ENCODE peak calls at places on chromosome 19, in seven cellular contexts. One of them, this sample, is unnamed.
A peak's percentile ranks its signal among the peaks of the same experiment; 100 is the strongest.

GRCh38 chr19:8001651-8001994 is 3.8 kb downstream of the ELAVL1 start:
- DNase-seq in heart left ventricle: no peak
- DNase-seq in adrenal gland: no peak
- DNase-seq in small intestine: no peak
- DNase-seq in left ventricle myocardium inferior: no peak
- DNase-seq in thoracic aorta: no peak
- DNase-seq in tibial nerve: no peak
- DNase-seq in this sample: no peak

GRCh38 chr19:57068921-57069697 is 50.7 kb upstream of the USP29 start:
- DNase-seq in heart left ventricle: no peak
- DNase-seq in adrenal gland: peak; percentile 85
- DNase-seq in small intestine: no peak
- DNase-seq in left ventricle myocardium inferior: no peak
- DNase-seq in thoracic aorta: no peak
- DNase-seq in tibial nerve: no peak
- DNase-seq in this sample: peak; percentile 29

GRCh38 chr19:49645592-49645991 is 3.6 kb downstream of the SCAF1 start:
- DNase-seq in heart left ventricle: no peak
- DNase-seq in adrenal gland: no peak
- DNase-seq in small intestine: no peak
- DNase-seq in left ventricle myocardium inferior: no peak
- DNase-seq in thoracic aorta: no peak
- DNase-seq in tibial nerve: no peak
- DNase-seq in this sample: peak; percentile 38

GRCh38 chr19:37995346-37995745 is 88.3 kb downstream of the SIPA1L3 start:
- DNase-seq in heart left ventricle: no peak
- DNase-seq in adrenal gland: no peak
- DNase-seq in small intestine: no peak
- DNase-seq in left ventricle myocardium inferior: no peak
- DNase-seq in thoracic aorta: no peak
- DNase-seq in tibial nerve: no peak
- DNase-seq in this sample: no peak

GRCh38 chr19:33394006-33394722 is 20.7 kb downstream of the CEBPG start:
- DNase-seq in heart left ventricle: no peak
- DNase-seq in adrenal gland: peak; percentile 33
- DNase-seq in small intestine: no peak
- DNase-seq in left ventricle myocardium inferior: peak; percentile 57
- DNase-seq in thoracic aorta: no peak
- DNase-seq in tibial nerve: peak; percentile 57
- DNase-seq in this sample: peak; percentile 58

GRCh38 chr19:53422551-53422950 is 9.2 kb upstream of the ZNF761 start:
- DNase-seq in heart left ventricle: no peak
- DNase-seq in adrenal gland: no peak
- DNase-seq in small intestine: no peak
- DNase-seq in left ventricle myocardium inferior: no peak
- DNase-seq in thoracic aorta: no peak
- DNase-seq in tibial nerve: no peak
- DNase-seq in this sample: no peak

GRCh38 chr19:13043285-13043684 is 48.0 kb downstream of the NFIX start:
- DNase-seq in heart left ventricle: no peak
- DNase-seq in adrenal gland: no peak
- DNase-seq in small intestine: no peak
- DNase-seq in left ventricle myocardium inferior: no peak
- DNase-seq in thoracic aorta: no peak
- DNase-seq in tibial nerve: no peak
- DNase-seq in this sample: no peak

GRCh38 chr19:40305403-40305802 is 20.3 kb upstream of the AKT2 start:
- DNase-seq in heart left ventricle: peak; percentile 82
- DNase-seq in adrenal gland: peak; percentile 84
- DNase-seq in small intestine: peak; percentile 84
- DNase-seq in left ventricle myocardium inferior: peak; percentile 56
- DNase-seq in thoracic aorta: no peak
- DNase-seq in tibial nerve: no peak
- DNase-seq in this sample: peak; percentile 87

GRCh38 chr19:8335343-8336071 is 7.6 kb downstream of the KANK3 start:
- DNase-seq in heart left ventricle: no peak
- DNase-seq in adrenal gland: no peak
- DNase-seq in small intestine: no peak
- DNase-seq in left ventricle myocardium inferior: no peak
- DNase-seq in thoracic aorta: no peak
- DNase-seq in tibial nerve: no peak
- DNase-seq in this sample: peak; percentile 89

GRCh38 chr19:6233051-6233826 is 46.5 kb downstream of the MLLT1 start:
- DNase-seq in heart left ventricle: peak; percentile 89
- DNase-seq in adrenal gland: peak; percentile 67
- DNase-seq in small intestine: peak; percentile 46
- DNase-seq in left ventricle myocardium inferior: peak; percentile 78
- DNase-seq in thoracic aorta: peak; percentile 50
- DNase-seq in tibial nerve: no peak
- DNase-seq in this sample: peak; percentile 50

GRCh38 chr19:12783849-12784393 is 7.4 kb upstream of the JUNB start:
- DNase-seq in heart left ventricle: peak; percentile 82
- DNase-seq in adrenal gland: peak; percentile 71
- DNase-seq in small intestine: peak; percentile 37
- DNase-seq in left ventricle myocardium inferior: peak; percentile 70
- DNase-seq in thoracic aorta: no peak
- DNase-seq in tibial nerve: no peak
- DNase-seq in this sample: peak; percentile 59

GRCh38 chr19:54191671-54192453 is 754 bp downstream of the TSEN34 start:
- DNase-seq in heart left ventricle: no peak
- DNase-seq in adrenal gland: no peak
- DNase-seq in small intestine: no peak
- DNase-seq in left ventricle myocardium inferior: no peak
- DNase-seq in thoracic aorta: no peak
- DNase-seq in tibial nerve: no peak
- DNase-seq in this sample: no peak

GRCh38 chr19:42697884-42698283 is 42.4 kb downstream of the PSG3 start:
- DNase-seq in heart left ventricle: no peak
- DNase-seq in adrenal gland: no peak
- DNase-seq in small intestine: no peak
- DNase-seq in left ventricle myocardium inferior: no peak
- DNase-seq in thoracic aorta: no peak
- DNase-seq in tibial nerve: no peak
- DNase-seq in this sample: peak; percentile 10

GRCh38 chr19:5292843-5293606 is 47.6 kb downstream of the PTPRS start:
- DNase-seq in heart left ventricle: peak; percentile 60
- DNase-seq in adrenal gland: peak; percentile 68
- DNase-seq in small intestine: no peak
- DNase-seq in left ventricle myocardium inferior: peak; percentile 64
- DNase-seq in thoracic aorta: peak; percentile 17
- DNase-seq in tibial nerve: peak; percentile 49
- DNase-seq in this sample: peak; percentile 100

GRCh38 chr19:57887195-57887941 is 1.5 kb downstream of the ZNF814 start:
- DNase-seq in heart left ventricle: no peak
- DNase-seq in adrenal gland: peak; percentile 49
- DNase-seq in small intestine: peak; percentile 78
- DNase-seq in left ventricle myocardium inferior: no peak
- DNase-seq in thoracic aorta: no peak
- DNase-seq in tibial nerve: no peak
- DNase-seq in this sample: peak; percentile 49

GRCh38 chr19:3028305-3029069 is 593 bp downstream of the TLE2 start:
- DNase-seq in heart left ventricle: no peak
- DNase-seq in adrenal gland: no peak
- DNase-seq in small intestine: peak; percentile 23
- DNase-seq in left ventricle myocardium inferior: no peak
- DNase-seq in thoracic aorta: no peak
- DNase-seq in tibial nerve: no peak
- DNase-seq in this sample: peak; percentile 87

GRCh38 chr19:16025108-16026101 is 50.9 kb upstream of the TPM4 start:
- DNase-seq in heart left ventricle: no peak
- DNase-seq in adrenal gland: peak; percentile 78
- DNase-seq in small intestine: peak; percentile 66
- DNase-seq in left ventricle myocardium inferior: no peak
- DNase-seq in thoracic aorta: no peak
- DNase-seq in tibial nerve: no peak
- DNase-seq in this sample: peak; percentile 61

GRCh38 chr19:36686365-36687213 is 823 bp upstream of the ZNF567 start:
- DNase-seq in heart left ventricle: no peak
- DNase-seq in adrenal gland: peak; percentile 45
- DNase-seq in small intestine: peak; percentile 3
- DNase-seq in left ventricle myocardium inferior: no peak
- DNase-seq in thoracic aorta: no peak
- DNase-seq in tibial nerve: no peak
- DNase-seq in this sample: peak; percentile 40

GRCh38 chr19:5186293-5187050 is 154.1 kb downstream of the PTPRS start:
- DNase-seq in heart left ventricle: no peak
- DNase-seq in adrenal gland: no peak
- DNase-seq in small intestine: no peak
- DNase-seq in left ventricle myocardium inferior: no peak
- DNase-seq in thoracic aorta: no peak
- DNase-seq in tibial nerve: no peak
- DNase-seq in this sample: no peak

GRCh38 chr19:21147540-21147939 is 5.7 kb downstream of the ZNF431 start:
- DNase-seq in heart left ventricle: no peak
- DNase-seq in adrenal gland: no peak
- DNase-seq in small intestine: no peak
- DNase-seq in left ventricle myocardium inferior: no peak
- DNase-seq in thoracic aorta: no peak
- DNase-seq in tibial nerve: no peak
- DNase-seq in this sample: no peak

GRCh38 chr19:39038098-39038497 is 5.7 kb upstream of the FBXO27 start:
- DNase-seq in heart left ventricle: no peak
- DNase-seq in adrenal gland: peak; percentile 35
- DNase-seq in small intestine: peak; percentile 80
- DNase-seq in left ventricle myocardium inferior: no peak
- DNase-seq in thoracic aorta: no peak
- DNase-seq in tibial nerve: no peak
- DNase-seq in this sample: peak; percentile 77

GRCh38 chr19:37979547-37980082 is 72.6 kb downstream of the SIPA1L3 start:
- DNase-seq in heart left ventricle: no peak
- DNase-seq in adrenal gland: no peak
- DNase-seq in small intestine: peak; percentile 65
- DNase-seq in left ventricle myocardium inferior: no peak
- DNase-seq in thoracic aorta: no peak
- DNase-seq in tibial nerve: no peak
- DNase-seq in this sample: no peak

GRCh38 chr19:40588110-40588854 is 11.6 kb downstream of the SHKBP1 start:
- DNase-seq in heart left ventricle: no peak
- DNase-seq in adrenal gland: no peak
- DNase-seq in small intestine: no peak
- DNase-seq in left ventricle myocardium inferior: no peak
- DNase-seq in thoracic aorta: no peak
- DNase-seq in tibial nerve: no peak
- DNase-seq in this sample: no peak

DNA sequence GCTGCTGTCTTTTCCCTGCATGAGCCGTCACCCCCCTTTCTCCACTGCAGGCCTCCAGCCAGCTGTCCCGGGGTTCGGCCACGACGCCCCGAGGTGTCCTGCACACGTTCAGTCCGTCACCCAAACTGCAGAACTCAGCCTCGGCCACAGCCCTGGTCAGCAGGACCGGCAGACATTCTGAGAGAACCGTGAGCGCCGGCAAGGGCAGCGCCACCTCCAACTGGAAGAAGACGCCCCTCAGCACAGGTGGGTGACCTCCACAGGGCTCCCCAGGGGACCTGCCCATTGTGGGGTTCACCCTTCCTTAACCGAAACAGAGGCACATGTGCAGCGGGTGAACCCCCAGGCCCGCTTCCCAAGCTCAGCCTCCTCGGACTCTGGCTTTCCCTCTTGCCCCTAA is 13.1 kb downstream of the TSSK6 start:
- DNase-seq in heart left ventricle: no peak
- DNase-seq in adrenal gland: no peak
- DNase-seq in small intestine: no peak
- DNase-seq in left ventricle myocardium inferior: no peak
- DNase-seq in thoracic aorta: no peak
- DNase-seq in tibial nerve: no peak
- DNase-seq in this sample: no peak
- H3K36me3 ChIP-seq in heart left ventricle: peaks cover 96% of the 10 kb centered on the region
- H3K36me3 ChIP-seq in adrenal gland: no peaks in the 10 kb centered on the region
- H3K36me3 ChIP-seq in small intestine: peaks cover 49% of the 10 kb centered on the region
- H3K36me3 ChIP-seq in left ventricle myocardium inferior: peaks cover 97% of the 10 kb centered on the region
- H3K36me3 ChIP-seq in thoracic aorta: peaks cover 55% of the 10 kb centered on the region
- H3K36me3 ChIP-seq in tibial nerve: peaks cover 31% of the 10 kb centered on the region
- H3K36me3 ChIP-seq in this sample: peaks cover 29% of the 10 kb centered on the region

GRCh38 chr19:46492841-46493235 is 2.8 kb downstream of the PNMA8B start:
- DNase-seq in heart left ventricle: no peak
- DNase-seq in adrenal gland: peak; percentile 61
- DNase-seq in small intestine: no peak
- DNase-seq in left ventricle myocardium inferior: no peak
- DNase-seq in thoracic aorta: no peak
- DNase-seq in tibial nerve: no peak
- DNase-seq in this sample: peak; percentile 83
- H3K27me3 ChIP-seq in heart left ventricle: peaks cover 50% of the 10 kb centered on the region
- H3K27me3 ChIP-seq in adrenal gland: no peaks in the 10 kb centered on the region
- H3K27me3 ChIP-seq in small intestine: peaks cover 37% of the 10 kb centered on the region
- H3K27me3 ChIP-seq in left ventricle myocardium inferior: peaks cover 79% of the 10 kb centered on the region
- H3K27me3 ChIP-seq in thoracic aorta: no peaks in the 10 kb centered on the region
- H3K27me3 ChIP-seq in tibial nerve: peaks cover 75% of the 10 kb centered on the region
- H3K27me3 ChIP-seq in this sample: peaks cover 67% of the 10 kb centered on the region

GRCh38 chr19:46306501-46306900 is 9.7 kb downstream of the HIF3A start:
- DNase-seq in heart left ventricle: no peak
- DNase-seq in adrenal gland: no peak
- DNase-seq in small intestine: no peak
- DNase-seq in left ventricle myocardium inferior: no peak
- DNase-seq in thoracic aorta: no peak
- DNase-seq in tibial nerve: no peak
- DNase-seq in this sample: no peak

GRCh38 chr19:46303702-46304397 is 7.0 kb downstream of the HIF3A start:
- DNase-seq in heart left ventricle: peak; percentile 80
- DNase-seq in adrenal gland: peak; percentile 62
- DNase-seq in small intestine: peak; percentile 98
- DNase-seq in left ventricle myocardium inferior: peak; percentile 63
- DNase-seq in thoracic aorta: no peak
- DNase-seq in tibial nerve: no peak
- DNase-seq in this sample: peak; percentile 99

GRCh38 chr19:46299695-46300094 is 2.9 kb downstream of the HIF3A start:
- DNase-seq in heart left ventricle: no peak
- DNase-seq in adrenal gland: peak; percentile 6
- DNase-seq in small intestine: peak; percentile 26
- DNase-seq in left ventricle myocardium inferior: no peak
- DNase-seq in thoracic aorta: no peak
- DNase-seq in tibial nerve: no peak
- DNase-seq in this sample: no peak

GRCh38 chr19:46299004-46299509 is 2.2 kb downstream of the HIF3A start:
- DNase-seq in heart left ventricle: peak; percentile 96
- DNase-seq in adrenal gland: peak; percentile 96
- DNase-seq in small intestine: peak; percentile 95
- DNase-seq in left ventricle myocardium inferior: peak; percentile 98
- DNase-seq in thoracic aorta: peak; percentile 74
- DNase-seq in tibial nerve: peak; percentile 97
- DNase-seq in this sample: peak; percentile 71

GRCh38 chr19:46303345-46303701 is 6.5 kb downstream of the HIF3A start:
- DNase-seq in heart left ventricle: no peak
- DNase-seq in adrenal gland: no peak
- DNase-seq in small intestine: peak; percentile 47
- DNase-seq in left ventricle myocardium inferior: no peak
- DNase-seq in thoracic aorta: no peak
- DNase-seq in tibial nerve: no peak
- DNase-seq in this sample: peak; percentile 41
- H3K4me3 ChIP-seq in heart left ventricle: peak overlapping the region; percentile 34
- H3K4me3 ChIP-seq in adrenal gland: no peak overlapping the region
- H3K4me3 ChIP-seq in small intestine: no peak overlapping the region
- H3K4me3 ChIP-seq in left ventricle myocardium inferior: peak overlapping the region; percentile 4
- H3K4me3 ChIP-seq in thoracic aorta: no peak overlapping the region
- H3K4me3 ChIP-seq in tibial nerve: no peak overlapping the region
- H3K4me3 ChIP-seq in this sample: peak overlapping the region; percentile 58

DNA sequence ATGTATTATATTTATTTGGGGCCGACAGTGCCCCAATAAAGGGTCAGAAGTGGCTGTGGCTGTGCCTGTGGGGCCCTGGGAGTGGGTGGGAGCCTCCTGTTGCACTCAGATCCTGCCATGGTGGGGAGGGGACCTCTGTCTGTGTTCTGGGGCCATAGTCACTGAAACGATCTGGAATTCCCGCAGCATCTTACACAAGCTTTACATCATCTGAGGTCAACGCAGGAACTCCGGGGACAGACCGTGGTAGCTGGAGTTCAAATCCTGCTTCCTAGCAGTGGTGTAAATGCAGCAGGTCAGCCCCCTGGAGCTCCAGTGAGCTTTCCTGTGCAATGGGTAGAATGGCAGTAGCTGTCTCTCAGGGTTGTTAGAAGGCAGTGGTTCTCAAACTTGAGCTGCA is 3.9 kb upstream of the SCN1B start:
- DNase-seq in heart left ventricle: no peak
- DNase-seq in adrenal gland: no peak
- DNase-seq in small intestine: no peak
- DNase-seq in left ventricle myocardium inferior: no peak
- DNase-seq in thoracic aorta: no peak
- DNase-seq in tibial nerve: no peak
- DNase-seq in this sample: no peak
- H3K36me3 ChIP-seq in heart left ventricle: peaks cover 66% of the 10 kb centered on the region
- H3K36me3 ChIP-seq in adrenal gland: no peaks in the 10 kb centered on the region
- H3K36me3 ChIP-seq in small intestine: peaks cover 8% of the 10 kb centered on the region
- H3K36me3 ChIP-seq in left ventricle myocardium inferior: peaks cover 57% of the 10 kb centered on the region
- H3K36me3 ChIP-seq in thoracic aorta: peaks cover 26% of the 10 kb centered on the region
- H3K36me3 ChIP-seq in tibial nerve: peaks cover 12% of the 10 kb centered on the region
- H3K36me3 ChIP-seq in this sample: peaks cover 45% of the 10 kb centered on the region

This sample was measured in H7.